ENCODE peak calls at places on chromosomes 5 and 9, in four cellular contexts. J is Kasumi-1; G is stimulated activated CD4-positive, alpha-beta T cell treated with anti-CD3 and anti-CD28 coated beads, Interleukin-4, amount 100 ng/mL, for 48 hours; U is hippocampal formation. I is an unnamed sample.

GRCh38 chr9:109253241-109253636 is 67.6 kb downstream of the EPB41L4B start:
- DNase-seq in J (no peak), G (no peak), U (no peak), I (no peak)

GRCh38 chr9:112774006-112774996 is 23.7 kb downstream of the SNX30 start:
- DNase-seq in U (no peak), G (no peak), J (no peak), I (no peak)

GRCh38 chr5:108670591-108671335 is 76.9 kb upstream of the FER start:
- DNase-seq in U (no peak), G (no peak), J (no peak), I (no peak)

GRCh38 chr5:157744055-157745011 is 821 bp downstream of the LSM11 start:
- DNase-seq in G (no peak), J (peak), U (no peak), I (peak)

GRCh38 chr9:110156902-110157301 is 51.1 kb downstream of the C9orf152 start:
- DNase-seq in U (no peak), J (peak), G (no peak), I (peak)

GRCh38 chr9:31697956-31698355 is 686.5 kb upstream of the ACO1 start:
- DNase-seq in G (no peak), U (no peak), J (no peak), I (no peak)

GRCh38 chr5:154723740-154724505 is 31.3 kb upstream of the LARP1 start:
- DNase-seq in U (no peak), G (no peak), J (no peak), I (no peak)

GRCh38 chr9:123251324-123251723 is 17.1 kb downstream of the STRBP start:
- DNase-seq in U (no peak), G (no peak), J (no peak), I (no peak)

GRCh38 chr9:84993105-84993504 is 323.6 kb downstream of the NTRK2 start:
- DNase-seq in J (no peak), G (no peak), U (no peak), I (no peak)

GRCh38 chr5:140141241-140141640 is 15.5 kb downstream of the IGIP start:
- DNase-seq in J (no peak), U (no peak), G (no peak), I (no peak)

GRCh38 chr5:54234304-54234938 is 76.0 kb downstream of the ARL15 start:
- DNase-seq in G (no peak), U (peak), J (peak), I (peak)

GRCh38 chr5:2039180-2039531 is 156.4 kb upstream of the IRX4 start:
- DNase-seq in U (no peak), J (no peak), G (no peak), I (no peak)

GRCh38 chr9:87147803-87148202 is 200.5 kb upstream of the GAS1 start:
- DNase-seq in G (no peak), U (no peak), J (no peak), I (no peak)

GRCh38 chr5:58972301-58972700 is 389.4 kb downstream of the RAB3C start:
- DNase-seq in J (no peak), U (no peak), G (no peak), I (no peak)

GRCh38 chr5:606526-607399 is 5.4 kb upstream of the CEP72 start:
- DNase-seq in J (no peak), U (no peak), G (no peak), I (no peak)

GRCh38 chr9:136470792-136471469 is 11.9 kb downstream of the SEC16A start:
- DNase-seq in U (no peak), G (no peak), J (no peak), I (no peak)

GRCh38 chr5:91079037-91079436 is 304.1 kb downstream of the ARRDC3 start:
- DNase-seq in U (no peak), J (no peak), G (no peak), I (no peak)